ENCODE peak calls at places on chromosome 10, in eight cellular contexts. S is endothelial cell of umbilical vein; H is RWPE1; B is HFFc6; Q is CD4-positive, CD25-positive, alpha-beta regulatory T cell; P is occipital lobe; A is stimulated activated CD8-positive, alpha-beta memory T cell treated with anti-CD3 and anti-CD28 coated beads, Interleukin-12 subunit alpha, Interleukin-12 subunit beta, amount 100 ng/mL, for 1 hour; W is iPS DF 6.9. F is an unnamed sample.

GRCh38 chr10:30724296-30724695 is 94.7 kb upstream of the LYZL2 start:
- DNase-seq in P (no peak), W (no peak), Q (no peak), B (no peak), S (no peak), H (no peak), A (no peak), F (no peak)

GRCh38 chr10:127872011-127872741 is 20.6 kb downstream of the CLRN3 start:
- DNase-seq in P (peak), Q (no peak), S (no peak), W (no peak), B (no peak), H (no peak), A (no peak), F (no peak)

GRCh38 chr10:49569031-49569765 is 30.3 kb upstream of the ERCC6 start:
- DNase-seq in A (no peak), P (no peak), W (no peak), B (peak), H (peak), S (no peak), Q (no peak), F (peak)

GRCh38 chr10:74048433-74048832 is 50.5 kb downstream of the VCL start:
- DNase-seq in S (no peak), H (no peak), Q (no peak), P (no peak), A (no peak), W (no peak), B (no peak), F (no peak)

GRCh38 chr10:78312197-78313046 is 278.8 kb downstream of the RPS24 start:
- DNase-seq in P (no peak), A (no peak), H (no peak), S (peak), W (no peak), Q (no peak), B (peak), F (peak)

GRCh38 chr10:112332022-112332421 is 41.9 kb upstream of the ACSL5 start:
- DNase-seq in A (no peak), H (no peak), P (no peak), S (no peak), B (no peak), W (no peak), Q (no peak), F (no peak)

GRCh38 chr10:130038611-130039109 is 72.0 kb downstream of the C10orf143 start:
- DNase-seq in B (no peak), P (no peak), A (no peak), W (no peak), S (no peak), Q (no peak), H (no peak), F (no peak)

GRCh38 chr10:101441539-101442455 is 87.8 kb downstream of the BTRC start:
- DNase-seq in Q (peak), P (no peak), W (peak), A (no peak), S (peak), H (peak), B (peak), F (peak)

GRCh38 chr10:27030060-27030459 is 70.2 kb downstream of the ANKRD26 start:
- DNase-seq in H (no peak), P (no peak), S (no peak), A (no peak), B (no peak), Q (no peak), W (no peak), F (no peak)

GRCh38 chr10:127347202-127347959 is 151.0 kb upstream of the INSYN2A start:
- DNase-seq in H (no peak), P (no peak), W (no peak), B (no peak), A (no peak), Q (no peak), S (no peak), F (no peak)

GRCh38 chr10:1368772-1369171 is 312.6 kb downstream of the WDR37 start:
- DNase-seq in P (no peak), B (no peak), S (no peak), W (peak), Q (no peak), A (no peak), H (no peak), F (no peak)

GRCh38 chr10:119348516-119349240 is 141.3 kb downstream of the GRK5 start:
- DNase-seq in H (no peak), A (no peak), S (no peak), P (no peak), B (no peak), W (no peak), Q (no peak), F (no peak)

GRCh38 chr10:34109952-34110702 is 705.0 kb downstream of the PARD3 start:
- DNase-seq in S (no peak), H (peak), P (no peak), Q (no peak), A (no peak), B (peak), W (no peak), F (no peak)

GRCh38 chr10:5467634-5468255 is 31.6 kb downstream of the CALML5 start:
- DNase-seq in A (no peak), Q (no peak), B (no peak), P (no peak), W (no peak), H (no peak), S (no peak), F (no peak)

GRCh38 chr10:110002801-110003523 is 4.8 kb upstream of the ADD3 start:
- DNase-seq in B (no peak), A (no peak), S (no peak), Q (no peak), H (no peak), W (no peak), P (no peak), F (no peak)

GRCh38 chr10:98293550-98294269 is 25.7 kb upstream of the LOXL4 start:
- DNase-seq in P (no peak), B (no peak), A (no peak), W (no peak), Q (no peak), H (no peak), S (no peak), F (peak)

GRCh38 chr10:62083413-62083794 is 181.9 kb downstream of the ARID5B start:
- DNase-seq in S (peak), B (no peak), A (no peak), H (peak), Q (peak), W (no peak), P (no peak), F (peak)

GRCh38 chr10:13741438-13741837 is 154.7 kb downstream of the PRPF18 start:
- DNase-seq in W (no peak), H (no peak), S (no peak), Q (no peak), P (no peak), B (no peak), A (no peak), F (no peak)

GRCh38 chr10:101960879-101961395 is 95.0 kb downstream of the ARMH3 start:
- DNase-seq in Q (no peak), S (no peak), H (no peak), A (no peak), P (no peak), W (no peak), B (no peak), F (no peak)

GRCh38 chr10:351770-352318 is 216.6 kb downstream of the ZMYND11 start:
- DNase-seq in A (no peak), H (no peak), Q (no peak), W (no peak), P (no peak), S (no peak), B (no peak), F (no peak)

GRCh38 chr10:62852961-62853702 is 37.0 kb upstream of the EGR2 start:
- DNase-seq in P (no peak), W (no peak), S (no peak), B (no peak), Q (no peak), H (no peak), A (no peak), F (no peak)

GRCh38 chr10:69335063-69335587 is 56.8 kb downstream of the HK1 start:
- DNase-seq in B (no peak), P (peak), Q (no peak), W (no peak), S (peak), A (no peak), H (no peak), F (no peak)

GRCh38 chr10:47078393-47079163 is 167.3 kb downstream of the PTPN20 start:
- DNase-seq in A (no peak), S (no peak), H (no peak), W (no peak), B (no peak), P (no peak), Q (no peak), F (no peak)

GRCh38 chr10:33819206-33819605 is 484.7 kb upstream of the NRP1 start:
- DNase-seq in P (no peak), A (no peak), B (peak), W (no peak), S (no peak), H (no peak), Q (no peak), F (peak)

GRCh38 chr10:70770001-70770400 is 15.2 kb downstream of the TBATA start:
- DNase-seq in A (no peak), H (no peak), B (no peak), W (no peak), Q (no peak), P (no peak), S (no peak), F (no peak)

GRCh38 chr10:48905311-48905710 is 34.3 kb downstream of the LRRC18 start:
- DNase-seq in W (no peak), S (no peak), B (no peak), A (no peak), H (no peak), P (no peak), Q (no peak), F (no peak)

GRCh38 chr10:116671274-116671926 is 50.6 kb downstream of the PNLIPRP2 start:
- DNase-seq in B (peak), A (no peak), S (no peak), P (no peak), H (no peak), W (no peak), Q (no peak), F (no peak)

GRCh38 chr10:1492641-1493040 is 244.7 kb downstream of the ADARB2 start:
- DNase-seq in B (no peak), A (no peak), P (no peak), Q (no peak), S (no peak), H (no peak), W (no peak), F (no peak)

GRCh38 chr10:45505336-45505735 is 131.3 kb downstream of the ALOX5 start:
- DNase-seq in H (no peak), Q (no peak), B (no peak), P (no peak), S (no peak), A (no peak), W (no peak), F (no peak)

GRCh38 chr10:57664815-57665214 is 602.9 kb downstream of the IPMK start:
- DNase-seq in W (no peak), S (no peak), A (no peak), H (no peak), Q (no peak), B (no peak), P (no peak), F (no peak)

GRCh38 chr10:60894816-60895215 is 49.2 kb downstream of the RHOBTB1 start:
- DNase-seq in W (no peak), S (no peak), H (peak), Q (no peak), P (no peak), A (no peak), B (no peak), F (no peak)

GRCh38 chr10:111936143-111936542 is 247.4 kb downstream of the GPAM start:
- DNase-seq in P (no peak), H (no peak), S (no peak), Q (no peak), W (no peak), A (no peak), B (no peak), F (no peak)

GRCh38 chr10:79608505-79609375 is 2.0 kb upstream of the SFTPA1 start:
- DNase-seq in H (peak), A (no peak), B (no peak), W (peak), S (peak), Q (peak), P (no peak), F (peak)

GRCh38 chr10:131163444-131163843 is 148.1 kb downstream of the TCERG1L start:
- DNase-seq in S (no peak), A (no peak), Q (no peak), W (no peak), B (no peak), H (no peak), P (no peak), F (no peak)

F was measured in adipocyte.